ENCODE peak calls at places on chromosomes 5 and 9, in six cellular contexts. Y, X, A, M, D and Q are unnamed samples.

GRCh38 chr9:79592736-79593493 is 21.1 kb downstream of the TLE4 start:
- DNase-seq in Y (no peak), X (no peak), A (no peak), M (no peak), D (no peak), Q (no peak)

GRCh38 chr9:38117646-38118045 is 48.6 kb upstream of the SHB start:
- DNase-seq in Y (no peak), X (no peak), A (no peak), M (no peak), D (no peak), Q (peak; percentile 60)

GRCh38 chr9:6715755-6716643 is 41.8 kb upstream of the KDM4C start:
- DNase-seq in Y (peak; percentile 70), X (peak; percentile 64), A (no peak), M (peak; percentile 28), D (peak; percentile 20), Q (peak; percentile 84)

GRCh38 chr5:2721739-2722138 is 29.7 kb downstream of the IRX2 start:
- DNase-seq in Y (no peak), X (peak; percentile 6), A (no peak), M (no peak), D (no peak), Q (no peak)

GRCh38 chr5:101425345-101425744 is 522.3 kb upstream of the ST8SIA4 start:
- DNase-seq in Y (no peak), X (no peak), A (no peak), M (peak; percentile 23), D (no peak), Q (no peak)

GRCh38 chr5:108481355-108481931 is 99.5 kb upstream of the FBXL17 start:
- DNase-seq in Y (no peak), X (peak; percentile 21), A (no peak), M (peak; percentile 40), D (no peak), Q (peak; percentile 21)

GRCh38 chr5:10360686-10361085 is 7.2 kb downstream of the MARCHF6 start:
- DNase-seq in Y (no peak), X (no peak), A (no peak), M (no peak), D (no peak), Q (no peak)

GRCh38 chr9:124863371-124863831 is 1.5 kb downstream of the ARPC5L start:
- DNase-seq in Y (no peak), X (no peak), A (no peak), M (no peak), D (no peak), Q (no peak)

GRCh38 chr9:77929942-77930341 is 101.7 kb downstream of the GNAQ start:
- DNase-seq in Y (no peak), X (no peak), A (no peak), M (no peak), D (no peak), Q (no peak)

GRCh38 chr5:150529555-150529954 is 21.6 kb downstream of the NDST1 start:
- DNase-seq in Y (no peak), X (no peak), A (no peak), M (no peak), D (no peak), Q (no peak)

GRCh38 chr5:143412656-143413342 is 9.3 kb upstream of the NR3C1 start:
- DNase-seq in Y (no peak), X (no peak), A (no peak), M (no peak), D (no peak), Q (no peak)

GRCh38 chr5:86981898-86982297 is 285.8 kb upstream of the RASA1 start:
- DNase-seq in Y (no peak), X (no peak), A (no peak), M (no peak), D (no peak), Q (no peak)

GRCh38 chr5:68433921-68434879 is 218.6 kb downstream of the PIK3R1 start:
- DNase-seq in Y (peak; percentile 75), X (peak; percentile 95), A (peak; percentile 47), M (peak; percentile 84), D (peak; percentile 68), Q (peak; percentile 76)

GRCh38 chr9:21854594-21854993 is 52.2 kb downstream of the MTAP start:
- DNase-seq in Y (no peak), X (no peak), A (no peak), M (peak; percentile 43), D (no peak), Q (no peak)

GRCh38 chr9:120689860-120690259 is 24.4 kb downstream of the MEGF9 start:
- DNase-seq in Y (no peak), X (no peak), A (no peak), M (peak; percentile 6), D (no peak), Q (no peak)

GRCh38 chr9:69945671-69946141 is 97.9 kb upstream of the MAMDC2 start:
- DNase-seq in Y (no peak), X (peak; percentile 67), A (peak; percentile 71), M (peak; percentile 93), D (no peak), Q (no peak)

GRCh38 chr9:136346927-136347465 is 16.5 kb downstream of the DNLZ start:
- DNase-seq in Y (no peak), X (no peak), A (no peak), M (no peak), D (no peak), Q (no peak)

GRCh38 chr5:180818275-180818674 is 15.7 kb upstream of the MGAT1 start:
- DNase-seq in Y (no peak), X (peak; percentile 21), A (no peak), M (no peak), D (no peak), Q (no peak)

GRCh38 chr5:124995451-124995850 is 249.0 kb upstream of the ZNF608 start:
- DNase-seq in Y (no peak), X (no peak), A (no peak), M (peak; percentile 81), D (no peak), Q (no peak)

GRCh38 chr9:126317513-126317912 is 9.1 kb upstream of the MVB12B start:
- DNase-seq in Y (no peak), X (no peak), A (no peak), M (peak; percentile 21), D (no peak), Q (no peak)

GRCh38 chr5:169697518-169697890 is 60.4 kb downstream of the DOCK2 start:
- DNase-seq in Y (no peak), X (no peak), A (no peak), M (no peak), D (no peak), Q (no peak)
- H3K4me3 ChIP-seq in Y (no peak overlapping the region), X (no peak overlapping the region), A (no peak overlapping the region), M (no peak overlapping the region), D (no peak overlapping the region), Q (no peak overlapping the region)

GRCh38 chr9:133540336-133541025 is 6.0 kb downstream of the ADAMTSL2 start:
- DNase-seq in Y (no peak), X (no peak), A (no peak), M (no peak), D (no peak), Q (no peak)
- H3K4me1 ChIP-seq in Y (no peaks in the 10 kb centered on the region), X (peaks cover 15% of the 10 kb centered on the region), A (no peaks in the 10 kb centered on the region), M (no peaks in the 10 kb centered on the region), D (no peaks in the 10 kb centered on the region), Q (peaks cover 21% of the 10 kb centered on the region)

GRCh38 chr9:33318781-33319180 is 28.5 kb downstream of the NFX1 start:
- DNase-seq in Y (no peak), X (no peak), A (no peak), M (no peak), D (no peak), Q (no peak)
- TF ChIP-seq CTCF in Y (no peak), X (no peak), A (no peak), M (no peak), D (no peak), Q (no peak)

GRCh38 chr5:36398137-36398536 is 96.4 kb upstream of the RANBP3L start:
- DNase-seq in Y (no peak), X (no peak), A (no peak), M (peak; percentile 67), D (no peak), Q (no peak)
- H3K4me3 ChIP-seq in Y (no peak overlapping the region), X (no peak overlapping the region), A (no peak overlapping the region), M (no peak overlapping the region), D (no peak overlapping the region), Q (no peak overlapping the region)

DNA sequence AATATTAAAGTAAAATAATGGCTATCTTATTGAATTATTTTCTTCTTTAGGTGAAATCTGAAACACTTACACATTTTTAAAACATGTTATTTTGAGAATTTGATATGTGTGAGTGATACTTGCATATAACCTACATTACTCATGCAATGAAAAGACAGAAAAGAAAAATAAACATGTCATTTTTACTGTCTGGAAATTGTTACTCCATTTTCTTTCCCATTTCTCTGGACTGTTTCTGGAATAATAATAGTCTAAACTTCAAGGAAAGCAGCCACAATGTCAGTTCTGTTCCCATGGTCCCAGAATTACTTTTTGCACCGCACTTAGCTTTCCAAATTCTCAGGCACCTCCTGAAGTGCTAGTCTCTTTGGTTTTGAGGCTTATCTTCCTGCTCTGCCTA is 145.5 kb downstream of the PRR16 start:
- DNase-seq in Y (no peak), X (no peak), A (no peak), M (no peak), D (no peak), Q (no peak)
- H3K4me1 ChIP-seq in Y (no peaks in the 10 kb centered on the region), X (no peaks in the 10 kb centered on the region), A (no peaks in the 10 kb centered on the region), M (peaks cover 18% of the 10 kb centered on the region), D (no peaks in the 10 kb centered on the region), Q (no peaks in the 10 kb centered on the region)

DNA sequence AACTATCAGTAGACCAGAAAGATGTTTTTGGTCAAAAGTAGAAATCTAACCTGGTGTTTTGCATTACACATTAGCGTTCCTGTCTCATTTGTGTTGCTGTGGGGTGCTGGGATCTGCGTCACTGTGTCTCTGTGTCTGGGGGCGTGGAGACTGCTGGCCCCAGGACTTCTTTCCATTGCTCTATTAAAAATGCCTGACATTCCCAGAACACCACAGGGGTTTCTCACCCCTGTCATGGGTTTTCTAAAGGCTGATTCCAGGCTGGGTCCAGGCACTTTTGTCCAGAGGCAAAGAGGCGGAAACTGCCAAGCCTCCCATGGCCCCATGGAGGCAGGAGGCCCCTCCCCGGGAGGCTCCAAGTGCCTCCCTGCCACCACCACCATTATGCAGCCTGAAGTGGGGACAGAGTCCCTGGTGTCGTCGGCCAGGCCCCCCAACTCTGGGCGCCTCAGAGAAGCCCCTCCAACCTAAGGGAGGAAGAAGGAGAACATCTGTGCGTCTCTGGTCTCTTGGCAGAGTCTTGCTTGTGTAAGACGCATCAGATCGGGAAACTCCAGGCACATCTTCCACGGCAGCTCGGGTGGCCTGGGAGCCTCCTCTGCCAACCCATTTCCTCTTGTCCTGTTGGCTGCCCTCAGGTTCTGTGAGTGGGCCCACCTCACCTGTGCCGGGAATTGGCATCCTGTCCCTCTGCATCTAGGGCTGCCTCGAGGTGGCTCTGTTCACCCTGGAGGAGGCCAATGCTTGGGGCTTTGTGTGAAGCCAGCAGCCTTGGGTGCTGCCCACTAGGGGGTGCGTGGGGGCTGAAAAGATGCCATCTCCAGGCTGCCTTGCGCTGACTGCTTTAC is 13.8 kb upstream of the PLEKHG4B start:
- DNase-seq in Y (peak; percentile 74), X (no peak), A (no peak), M (peak; percentile 20), D (no peak), Q (peak; percentile 50)
- TF ChIP-seq CTCF in Y (peak; percentile 52), X (peak; percentile 11), A (no peak), M (peak; percentile 50), D (no peak), Q (peak; percentile 55)